ENCODE peak calls at places on chromosomes 6 and 20, in five cellular contexts. One of them, this sample, is unnamed.
A peak's percentile ranks its signal among the peaks of the same experiment; 100 is the strongest.

GRCh38 chr6:2129076-2129695 is 116.2 kb downstream of the GMDS start:
- DNase-seq in COR-L47: no peak
- DNase-seq in DMS53: no peak
- DNase-seq in T-cell: no peak
- DNase-seq in stimulated activated CD4-positive, alpha-beta T cell treated with anti-CD3 and anti-CD28 coated beads, Interleukin-15, amount 100 ng/mL, for 24 hours: no peak
- DNase-seq in this sample: peak; percentile 78

GRCh38 chr20:48697845-48698491 is 129.8 kb downstream of the PREX1 start:
- DNase-seq in DMS53: no peak
- DNase-seq in stimulated activated CD4-positive, alpha-beta T cell treated with anti-CD3 and anti-CD28 coated beads, Interleukin-15, amount 100 ng/mL, for 24 hours: no peak
- DNase-seq in COR-L47: peak; percentile 75
- DNase-seq in T-cell: no peak
- DNase-seq in this sample: peak; percentile 86

GRCh38 chr6:116289876-116290275 is 10.1 kb upstream of the TSPYL1 start:
- DNase-seq in stimulated activated CD4-positive, alpha-beta T cell treated with anti-CD3 and anti-CD28 coated beads, Interleukin-15, amount 100 ng/mL, for 24 hours: no peak
- DNase-seq in DMS53: no peak
- DNase-seq in COR-L47: no peak
- DNase-seq in T-cell: no peak
- DNase-seq in this sample: no peak

GRCh38 chr20:19433371-19434316 is 221.2 kb downstream of the SLC24A3 start:
- DNase-seq in T-cell: no peak
- DNase-seq in COR-L47: no peak
- DNase-seq in DMS53: no peak
- DNase-seq in stimulated activated CD4-positive, alpha-beta T cell treated with anti-CD3 and anti-CD28 coated beads, Interleukin-15, amount 100 ng/mL, for 24 hours: no peak
- DNase-seq in this sample: no peak

GRCh38 chr6:71527831-71528377 is 239.3 kb downstream of the OGFRL1 start:
- DNase-seq in T-cell: no peak
- DNase-seq in DMS53: no peak
- DNase-seq in stimulated activated CD4-positive, alpha-beta T cell treated with anti-CD3 and anti-CD28 coated beads, Interleukin-15, amount 100 ng/mL, for 24 hours: no peak
- DNase-seq in COR-L47: no peak
- DNase-seq in this sample: no peak

GRCh38 chr6:3281669-3282460 is 23.1 kb downstream of the PSMG4 start:
- DNase-seq in COR-L47: no peak
- DNase-seq in T-cell: no peak
- DNase-seq in stimulated activated CD4-positive, alpha-beta T cell treated with anti-CD3 and anti-CD28 coated beads, Interleukin-15, amount 100 ng/mL, for 24 hours: no peak
- DNase-seq in DMS53: no peak
- DNase-seq in this sample: no peak

GRCh38 chr6:155050311-155050710 is 55.2 kb downstream of the TIAM2 start:
- DNase-seq in T-cell: no peak
- DNase-seq in stimulated activated CD4-positive, alpha-beta T cell treated with anti-CD3 and anti-CD28 coated beads, Interleukin-15, amount 100 ng/mL, for 24 hours: peak; percentile 59
- DNase-seq in COR-L47: no peak
- DNase-seq in DMS53: no peak
- DNase-seq in this sample: no peak

GRCh38 chr6:56156643-56157042 is 90.7 kb downstream of the COL21A1 start:
- DNase-seq in T-cell: no peak
- DNase-seq in stimulated activated CD4-positive, alpha-beta T cell treated with anti-CD3 and anti-CD28 coated beads, Interleukin-15, amount 100 ng/mL, for 24 hours: no peak
- DNase-seq in COR-L47: no peak
- DNase-seq in DMS53: peak; percentile 34
- DNase-seq in this sample: no peak

GRCh38 chr20:15759546-15760216 is 813.6 kb downstream of the KIF16B start:
- DNase-seq in T-cell: no peak
- DNase-seq in COR-L47: no peak
- DNase-seq in stimulated activated CD4-positive, alpha-beta T cell treated with anti-CD3 and anti-CD28 coated beads, Interleukin-15, amount 100 ng/mL, for 24 hours: no peak
- DNase-seq in DMS53: no peak
- DNase-seq in this sample: peak; percentile 20

GRCh38 chr6:100404051-100404450 is 60.7 kb downstream of the SIM1 start:
- DNase-seq in DMS53: no peak
- DNase-seq in stimulated activated CD4-positive, alpha-beta T cell treated with anti-CD3 and anti-CD28 coated beads, Interleukin-15, amount 100 ng/mL, for 24 hours: no peak
- DNase-seq in T-cell: no peak
- DNase-seq in COR-L47: no peak
- DNase-seq in this sample: peak; percentile 71

GRCh38 chr6:50663806-50664205 is 49.5 kb upstream of the TFAP2D start:
- DNase-seq in T-cell: no peak
- DNase-seq in DMS53: no peak
- DNase-seq in COR-L47: no peak
- DNase-seq in stimulated activated CD4-positive, alpha-beta T cell treated with anti-CD3 and anti-CD28 coated beads, Interleukin-15, amount 100 ng/mL, for 24 hours: no peak
- DNase-seq in this sample: no peak

GRCh38 chr6:14441371-14441781 is 323.8 kb downstream of the CD83 start:
- DNase-seq in T-cell: no peak
- DNase-seq in COR-L47: peak; percentile 93
- DNase-seq in DMS53: no peak
- DNase-seq in stimulated activated CD4-positive, alpha-beta T cell treated with anti-CD3 and anti-CD28 coated beads, Interleukin-15, amount 100 ng/mL, for 24 hours: no peak
- DNase-seq in this sample: peak; percentile 99

GRCh38 chr20:13800728-13801134 is 15.9 kb downstream of the NDUFAF5 start:
- DNase-seq in T-cell: no peak
- DNase-seq in stimulated activated CD4-positive, alpha-beta T cell treated with anti-CD3 and anti-CD28 coated beads, Interleukin-15, amount 100 ng/mL, for 24 hours: no peak
- DNase-seq in DMS53: peak; percentile 84
- DNase-seq in COR-L47: peak; percentile 87
- DNase-seq in this sample: peak; percentile 81

GRCh38 chr6:1267057-1267732 is 44.7 kb upstream of the FOXQ1 start:
- DNase-seq in DMS53: no peak
- DNase-seq in stimulated activated CD4-positive, alpha-beta T cell treated with anti-CD3 and anti-CD28 coated beads, Interleukin-15, amount 100 ng/mL, for 24 hours: no peak
- DNase-seq in COR-L47: no peak
- DNase-seq in T-cell: no peak
- DNase-seq in this sample: no peak

GRCh38 chr20:36818831-36819230 is 45.3 kb upstream of the DSN1 start:
- DNase-seq in DMS53: no peak
- DNase-seq in stimulated activated CD4-positive, alpha-beta T cell treated with anti-CD3 and anti-CD28 coated beads, Interleukin-15, amount 100 ng/mL, for 24 hours: no peak
- DNase-seq in COR-L47: peak; percentile 43
- DNase-seq in T-cell: no peak
- DNase-seq in this sample: peak; percentile 13

GRCh38 chr6:107354470-107354869 is 104.9 kb downstream of the PDSS2 start:
- DNase-seq in COR-L47: no peak
- DNase-seq in T-cell: no peak
- DNase-seq in DMS53: no peak
- DNase-seq in stimulated activated CD4-positive, alpha-beta T cell treated with anti-CD3 and anti-CD28 coated beads, Interleukin-15, amount 100 ng/mL, for 24 hours: no peak
- DNase-seq in this sample: no peak

GRCh38 chr6:161037873-161038228 is 46.3 kb downstream of the MAP3K4 start:
- DNase-seq in COR-L47: no peak
- DNase-seq in T-cell: no peak
- DNase-seq in DMS53: no peak
- DNase-seq in stimulated activated CD4-positive, alpha-beta T cell treated with anti-CD3 and anti-CD28 coated beads, Interleukin-15, amount 100 ng/mL, for 24 hours: no peak
- DNase-seq in this sample: no peak

GRCh38 chr6:161035182-161035980 is 43.8 kb downstream of the MAP3K4 start:
- DNase-seq in T-cell: no peak
- DNase-seq in DMS53: no peak
- DNase-seq in COR-L47: no peak
- DNase-seq in stimulated activated CD4-positive, alpha-beta T cell treated with anti-CD3 and anti-CD28 coated beads, Interleukin-15, amount 100 ng/mL, for 24 hours: no peak
- DNase-seq in this sample: no peak

This sample was measured in NCI-H69.